ENCODE peak calls at places on chromosome 4, in four cellular contexts. A is activated CD4-positive, alpha-beta T cell treated with anti-CD3 and anti-CD28 coated beads for 24 hours; X is fibroblast of the conjunctiva; D is stimulated activated CD8-positive, alpha-beta memory T cell treated with anti-CD3 and anti-CD28 coated beads, Interleukin-15, amount 100 ng/mL, for 24 hours. C is an unnamed sample.

GRCh38 chr4:154010377-154010776 is 221.5 kb upstream of the SFRP2 start:
- DNase-seq in A (no peak), X (no peak), D (no peak), C (no peak)

GRCh38 chr4:68597489-68597888 is 21.4 kb upstream of the UGT2B17 start:
- DNase-seq in A (no peak), X (no peak), D (no peak), C (no peak)

GRCh38 chr4:185128272-185129119 is 14.6 kb upstream of the SLC25A4 start:
- DNase-seq in A (no peak), X (no peak), D (no peak), C (no peak)

GRCh38 chr4:101865501-101866062 is 75.1 kb downstream of the BANK1 start:
- DNase-seq in A (no peak), X (no peak), D (no peak), C (no peak)

GRCh38 chr4:19693949-19694597 is 557.6 kb upstream of the SLIT2 start:
- DNase-seq in A (no peak), X (no peak), D (no peak), C (no peak)

GRCh38 chr4:8217871-8218270 is 18.8 kb downstream of the SH3TC1 start:
- DNase-seq in A (no peak), X (no peak), D (no peak), C (no peak)

GRCh38 chr4:140726776-140727500 is 29.2 kb downstream of the TBC1D9 start:
- DNase-seq in A (no peak), X (no peak), D (no peak), C (no peak)

GRCh38 chr4:5378002-5378401 is 326.7 kb downstream of the STK32B start:
- DNase-seq in A (no peak), X (no peak), D (no peak), C (no peak)

GRCh38 chr4:161160718-161161117 is 1003.1 kb downstream of the FSTL5 start:
- DNase-seq in A (no peak), X (no peak), D (no peak), C (no peak)

GRCh38 chr4:123297836-123298235 is 98.8 kb upstream of the SPRY1 start:
- DNase-seq in A (no peak), X (no peak), D (no peak), C (no peak)

GRCh38 chr4:82745173-82745842 is 53.3 kb downstream of the SCD5 start:
- DNase-seq in A (no peak), X (no peak), D (no peak), C (no peak)

GRCh38 chr4:81375745-81376144 is 96.0 kb downstream of the RASGEF1B start:
- DNase-seq in A (no peak), X (no peak), D (no peak), C (no peak)

GRCh38 chr4:123361195-123361861 is 35.3 kb upstream of the SPRY1 start:
- DNase-seq in A (no peak), X (peak), D (no peak), C (no peak)

GRCh38 chr4:6779667-6780565 is 2.6 kb upstream of the KIAA0232 start:
- DNase-seq in A (no peak), X (no peak), D (no peak), C (no peak)

GRCh38 chr4:21769404-21770147 is 179.0 kb downstream of the KCNIP4 start:
- DNase-seq in A (no peak), X (no peak), D (no peak), C (no peak)

GRCh38 chr4:145446184-145446583 is 35.5 kb upstream of the SMAD1 start:
- DNase-seq in A (no peak), X (no peak), D (no peak), C (peak)

GRCh38 chr4:82372502-82372873 is 1.3 kb downstream of the HNRNPD start:
- DNase-seq in A (peak), X (no peak), D (peak), C (no peak)

GRCh38 chr4:158535130-158535614 is 13.5 kb downstream of the RXFP1 start:
- DNase-seq in A (no peak), X (peak), D (no peak), C (no peak)

GRCh38 chr4:157222764-157223145 is 2.2 kb downstream of the GRIA2 start:
- DNase-seq in A (no peak), X (no peak), D (no peak), C (no peak)

GRCh38 chr4:185062606-185063005 is 44.3 kb downstream of the HELT start:
- DNase-seq in A (no peak), X (no peak), D (no peak), C (no peak)

GRCh38 chr4:8665406-8666360 is 73.1 kb downstream of the CPZ start:
- DNase-seq in A (no peak), X (no peak), D (no peak), C (no peak)

GRCh38 chr4:185559913-185560281 is 24.6 kb upstream of the PDLIM3 start:
- DNase-seq in A (no peak), X (no peak), D (no peak), C (no peak)

GRCh38 chr4:72858328-72858727 is 211.2 kb downstream of the COX18 start:
- DNase-seq in A (no peak), X (no peak), D (no peak), C (no peak)

GRCh38 chr4:3514806-3515421 is 17.3 kb downstream of the LRPAP1 start:
- DNase-seq in A (no peak), X (no peak), D (no peak), C (no peak)

GRCh38 chr4:124060261-124060918 is 652.1 kb downstream of the ANKRD50 start:
- DNase-seq in A (no peak), X (peak), D (no peak), C (no peak)

GRCh38 chr4:26377352-26378311 is 56.8 kb downstream of the RBPJ start:
- DNase-seq in A (no peak), X (no peak), D (no peak), C (no peak)

GRCh38 chr4:89382439-89382838 is 74.8 kb upstream of the GPRIN3 start:
- DNase-seq in A (no peak), X (no peak), D (no peak), C (no peak)

GRCh38 chr4:1239141-1239948 is 9.6 kb downstream of the CTBP1 start:
- DNase-seq in A (no peak), X (no peak), D (no peak), C (no peak)

GRCh38 chr4:182643801-182644311 is 273.3 kb downstream of the DCTD start:
- DNase-seq in A (no peak), X (no peak), D (no peak), C (no peak)

GRCh38 chr4:71184195-71184781 is 154.5 kb upstream of the SLC4A4 start:
- DNase-seq in A (no peak), X (peak), D (no peak), C (peak)

GRCh38 chr4:1866095-1866755 is 5.0 kb upstream of the NSD2 start:
- DNase-seq in A (no peak), X (no peak), D (no peak), C (no peak)

GRCh38 chr4:65665951-65666523 is 4.3 kb downstream of the EPHA5 start:
- DNase-seq in A (no peak), X (no peak), D (no peak), C (no peak)

GRCh38 chr4:8230891-8231290 is 31.8 kb downstream of the SH3TC1 start:
- DNase-seq in A (no peak), X (no peak), D (no peak), C (no peak)

GRCh38 chr4:129109965-129110824 is 14.2 kb downstream of the C4orf33 start:
- DNase-seq in A (no peak), X (no peak), D (no peak), C (no peak)

GRCh38 chr4:87543835-87544461 is 14.8 kb upstream of the SPARCL1 start:
- DNase-seq in A (no peak), X (peak), D (no peak), C (no peak)

GRCh38 chr4:71156616-71157015 is 163.2 kb downstream of the DCK start:
- DNase-seq in A (no peak), X (no peak), D (no peak), C (no peak)

GRCh38 chr4:110484767-110485166 is 8.8 kb downstream of the ENPEP start:
- DNase-seq in A (no peak), X (peak), D (no peak), C (no peak)

GRCh38 chr4:137420901-137421384 is 111.4 kb downstream of the PCDH18 start:
- DNase-seq in A (no peak), X (no peak), D (no peak), C (no peak)

GRCh38 chr4:102042843-102043802 is 252.6 kb downstream of the BANK1 start:
- DNase-seq in A (no peak), X (no peak), D (no peak), C (no peak)